ENCODE peak calls at places on chromosomes 4 and X, in four cellular contexts. One of them, this sample, is unnamed.

GRCh38 chr4:8297691-8298485 is 28.3 kb downstream of the HTRA3 start:
- DNase-seq in tibial artery: peak
- DNase-seq in PC-3: no peak
- DNase-seq in heart right ventricle: no peak
- DNase-seq in this sample: no peak

GRCh38 chr4:76458297-76458696 is 23.3 kb downstream of the SHROOM3 start:
- DNase-seq in tibial artery: no peak
- DNase-seq in PC-3: no peak
- DNase-seq in heart right ventricle: no peak
- DNase-seq in this sample: no peak

GRCh38 chr4:139014391-139015268 is 951 bp upstream of the NOCT start:
- DNase-seq in tibial artery: no peak
- DNase-seq in PC-3: peak
- DNase-seq in heart right ventricle: no peak
- DNase-seq in this sample: no peak

GRCh38 chr4:26779674-26780073 is 81.0 kb upstream of the STIM2 start:
- DNase-seq in tibial artery: no peak
- DNase-seq in PC-3: peak
- DNase-seq in heart right ventricle: no peak
- DNase-seq in this sample: no peak

GRCh38 chrX:103845165-103845653 is 13.2 kb upstream of the RAB9B start:
- DNase-seq in tibial artery: peak
- DNase-seq in PC-3: peak
- DNase-seq in heart right ventricle: peak
- DNase-seq in this sample: no peak

GRCh38 chr4:67558493-67558892 is at the start of gene STAP1:
- DNase-seq in tibial artery: no peak
- DNase-seq in PC-3: no peak
- DNase-seq in heart right ventricle: no peak
- DNase-seq in this sample: no peak

GRCh38 chrX:47169726-47170515 is 23.7 kb upstream of the UBA1 start:
- DNase-seq in tibial artery: no peak
- DNase-seq in PC-3: no peak
- DNase-seq in heart right ventricle: peak
- DNase-seq in this sample: no peak

GRCh38 chr4:55124337-55125076 is 888 bp downstream of the KDR start:
- DNase-seq in tibial artery: no peak
- DNase-seq in PC-3: no peak
- DNase-seq in heart right ventricle: peak
- DNase-seq in this sample: no peak

GRCh38 chrX:16839224-16839851 is 30.8 kb downstream of the RBBP7 start:
- DNase-seq in tibial artery: no peak
- DNase-seq in PC-3: no peak
- DNase-seq in heart right ventricle: no peak
- DNase-seq in this sample: no peak

GRCh38 chrX:106932492-106932923 is 12.3 kb downstream of the CLDN2 start:
- DNase-seq in tibial artery: no peak
- DNase-seq in PC-3: peak
- DNase-seq in heart right ventricle: no peak
- DNase-seq in this sample: no peak

GRCh38 chr4:33930497-33930896 is 2313.8 kb downstream of the ARAP2 start:
- DNase-seq in tibial artery: no peak
- DNase-seq in PC-3: peak
- DNase-seq in heart right ventricle: no peak
- DNase-seq in this sample: no peak

GRCh38 chrX:69541959-69542358 is 37.8 kb downstream of the NALF2 start:
- DNase-seq in tibial artery: no peak
- DNase-seq in PC-3: no peak
- DNase-seq in heart right ventricle: no peak
- DNase-seq in this sample: no peak

GRCh38 chrX:46180258-46180687 is 364.9 kb downstream of the ZNF674 start:
- DNase-seq in tibial artery: no peak
- DNase-seq in PC-3: peak
- DNase-seq in heart right ventricle: no peak
- DNase-seq in this sample: no peak

GRCh38 chr4:185734214-185734613 is 77.8 kb downstream of the SORBS2 start:
- DNase-seq in tibial artery: no peak
- DNase-seq in PC-3: no peak
- DNase-seq in heart right ventricle: no peak
- DNase-seq in this sample: no peak

GRCh38 chr4:145735330-145735638 is 55.3 kb downstream of the C4orf51 start:
- DNase-seq in tibial artery: no peak
- DNase-seq in PC-3: peak
- DNase-seq in heart right ventricle: no peak
- DNase-seq in this sample: no peak

GRCh38 chr4:86346320-86346719 is 13.5 kb downstream of the MAPK10 start:
- DNase-seq in tibial artery: no peak
- DNase-seq in PC-3: no peak
- DNase-seq in heart right ventricle: no peak
- DNase-seq in this sample: no peak

GRCh38 chr4:151709587-151709986 is 51.2 kb downstream of the GATB start:
- DNase-seq in tibial artery: no peak
- DNase-seq in PC-3: no peak
- DNase-seq in heart right ventricle: no peak
- DNase-seq in this sample: no peak

GRCh38 chr4:28177641-28178040 is 1317.0 kb downstream of the STIM2 start:
- DNase-seq in tibial artery: no peak
- DNase-seq in PC-3: no peak
- DNase-seq in heart right ventricle: no peak
- DNase-seq in this sample: no peak

GRCh38 chr4:112120021-112120420 is 25.2 kb upstream of the FAM241A start:
- DNase-seq in tibial artery: no peak
- DNase-seq in PC-3: no peak
- DNase-seq in heart right ventricle: no peak
- DNase-seq in this sample: no peak
- TF ChIP-seq CTCF in tibial artery: no peak
- TF ChIP-seq CTCF in PC-3: no peak
- TF ChIP-seq CTCF in heart right ventricle: no peak
- TF ChIP-seq CTCF in this sample: no peak

GRCh38 chr4:82842593-82842992 is 44.0 kb upstream of the SCD5 start:
- DNase-seq in tibial artery: no peak
- DNase-seq in PC-3: no peak
- DNase-seq in heart right ventricle: no peak
- DNase-seq in this sample: no peak
- TF ChIP-seq CTCF in tibial artery: no peak
- TF ChIP-seq CTCF in PC-3: peak
- TF ChIP-seq CTCF in heart right ventricle: no peak
- TF ChIP-seq CTCF in this sample: peak

GRCh38 chr4:4884611-4885010 is 25.1 kb downstream of the MSX1 start:
- DNase-seq in tibial artery: no peak
- DNase-seq in PC-3: no peak
- DNase-seq in heart right ventricle: no peak
- DNase-seq in this sample: no peak

GRCh38 chr4:4881432-4881831 is 22.0 kb downstream of the MSX1 start:
- DNase-seq in tibial artery: no peak
- DNase-seq in PC-3: no peak
- DNase-seq in heart right ventricle: no peak
- DNase-seq in this sample: no peak

GRCh38 chr4:4875611-4876010 is 16.1 kb downstream of the MSX1 start:
- DNase-seq in tibial artery: no peak
- DNase-seq in PC-3: no peak
- DNase-seq in heart right ventricle: no peak
- DNase-seq in this sample: no peak

GRCh38 chr4:4876945-4877661 is 17.6 kb downstream of the MSX1 start:
- DNase-seq in tibial artery: no peak
- DNase-seq in PC-3: no peak
- DNase-seq in heart right ventricle: no peak
- DNase-seq in this sample: no peak

DNA sequence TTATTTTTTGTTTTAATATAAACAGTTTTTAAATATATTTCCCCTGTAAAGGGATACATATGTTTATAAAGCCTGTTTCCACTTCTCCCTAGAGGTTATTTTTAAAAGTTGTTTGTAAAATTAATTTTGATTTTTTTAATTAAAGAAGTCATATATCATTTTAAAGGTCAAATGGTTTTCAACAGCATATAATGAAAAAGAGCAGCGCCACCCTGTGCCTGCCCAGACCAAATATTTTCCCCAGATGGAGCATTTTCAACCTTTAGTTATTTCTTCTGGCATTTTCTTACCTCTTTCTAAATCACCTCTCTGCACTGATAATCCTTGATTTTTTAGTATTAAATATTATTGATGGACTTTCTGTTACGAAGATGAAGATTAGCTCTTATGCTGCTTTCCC is 21.0 kb downstream of the MSX1 start:
- DNase-seq in tibial artery: no peak
- DNase-seq in PC-3: peak
- DNase-seq in heart right ventricle: no peak
- DNase-seq in this sample: no peak
- TF ChIP-seq CTCF in tibial artery: no peak
- TF ChIP-seq CTCF in PC-3: peak
- TF ChIP-seq CTCF in heart right ventricle: peak
- TF ChIP-seq CTCF in this sample: peak

DNA sequence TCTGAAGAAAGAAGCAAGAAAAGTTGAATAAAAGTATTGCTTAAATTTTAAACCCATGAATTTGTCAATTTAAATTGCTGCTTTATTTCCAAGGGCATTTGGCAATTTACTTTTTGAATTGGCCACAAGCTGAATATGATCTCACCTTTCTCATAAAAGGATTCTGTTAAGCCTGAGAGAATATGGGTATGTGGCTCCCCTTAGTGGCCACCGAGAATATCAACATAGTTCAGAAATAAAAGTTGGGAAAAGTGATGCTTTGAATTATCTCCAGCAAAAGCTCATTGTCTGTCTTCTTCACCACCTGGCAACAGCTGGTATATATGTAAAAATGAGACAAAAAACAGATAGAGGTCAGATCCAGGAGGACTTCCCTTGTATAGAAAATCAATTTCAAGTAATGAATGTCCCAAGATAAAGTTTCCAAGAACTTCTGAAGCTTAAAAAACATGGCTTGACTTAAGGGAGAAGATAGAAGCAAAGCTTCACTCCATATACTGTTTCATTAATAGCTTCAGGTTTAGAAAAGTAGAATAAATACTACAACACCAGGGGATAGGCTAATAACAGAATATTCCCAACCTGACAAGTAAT is 290.7 kb upstream of the FAM241A start:
- DNase-seq in tibial artery: no peak
- DNase-seq in PC-3: peak
- DNase-seq in heart right ventricle: no peak
- DNase-seq in this sample: no peak
- TF ChIP-seq CTCF in tibial artery: peak
- TF ChIP-seq CTCF in PC-3: peak
- TF ChIP-seq CTCF in heart right ventricle: peak
- TF ChIP-seq CTCF in this sample: peak

GRCh38 chr4:41044165-41044564 is 170.2 kb downstream of the APBB2 start:
- DNase-seq in tibial artery: no peak
- DNase-seq in PC-3: peak
- DNase-seq in heart right ventricle: no peak
- DNase-seq in this sample: no peak
- TF ChIP-seq CTCF in tibial artery: no peak
- TF ChIP-seq CTCF in PC-3: peak
- TF ChIP-seq CTCF in heart right ventricle: no peak
- TF ChIP-seq CTCF in this sample: peak